ENCODE peak calls at places on chromosomes 2 and 18, in nine cellular contexts. One of them, this sample, is unnamed.

GRCh38 chr2:139177041-139177440 is 396.9 kb upstream of the NXPH2 start:
- DNase-seq in fibroblast of the aortic adventitia: no peak
- DNase-seq in spleen: no peak
- DNase-seq in PC-9: no peak
- DNase-seq in A549: no peak
- DNase-seq in osteocyte: no peak
- DNase-seq in adrenal gland: no peak
- DNase-seq in mesothelial cell of epicardium: no peak
- DNase-seq in Peyer's patch: no peak
- DNase-seq in this sample: no peak

GRCh38 chr2:150485114-150485870 is 2.2 kb downstream of the RND3 start:
- DNase-seq in fibroblast of the aortic adventitia: peak
- DNase-seq in spleen: peak
- DNase-seq in PC-9: peak
- DNase-seq in A549: peak
- DNase-seq in osteocyte: peak
- DNase-seq in adrenal gland: peak
- DNase-seq in mesothelial cell of epicardium: peak
- DNase-seq in Peyer's patch: no peak
- DNase-seq in this sample: peak

GRCh38 chr2:127576433-127577207 is 41.1 kb downstream of the MYO7B start:
- DNase-seq in fibroblast of the aortic adventitia: peak
- DNase-seq in spleen: peak
- DNase-seq in PC-9: peak
- DNase-seq in A549: no peak
- DNase-seq in osteocyte: peak
- DNase-seq in adrenal gland: peak
- DNase-seq in mesothelial cell of epicardium: no peak
- DNase-seq in Peyer's patch: peak
- DNase-seq in this sample: peak

GRCh38 chr2:85768713-85769112 is 14.9 kb downstream of the ATOH8 start:
- DNase-seq in fibroblast of the aortic adventitia: peak
- DNase-seq in spleen: no peak
- DNase-seq in PC-9: no peak
- DNase-seq in A549: no peak
- DNase-seq in osteocyte: no peak
- DNase-seq in adrenal gland: peak
- DNase-seq in mesothelial cell of epicardium: no peak
- DNase-seq in Peyer's patch: no peak
- DNase-seq in this sample: peak

GRCh38 chr2:152925540-152926448 is 207.4 kb downstream of the ARL6IP6 start:
- DNase-seq in fibroblast of the aortic adventitia: peak
- DNase-seq in spleen: peak
- DNase-seq in PC-9: peak
- DNase-seq in A549: peak
- DNase-seq in osteocyte: no peak
- DNase-seq in adrenal gland: peak
- DNase-seq in mesothelial cell of epicardium: peak
- DNase-seq in Peyer's patch: no peak
- DNase-seq in this sample: peak

GRCh38 chr18:63924551-63924950 is 16.8 kb downstream of the SERPINB10 start:
- DNase-seq in fibroblast of the aortic adventitia: peak
- DNase-seq in spleen: no peak
- DNase-seq in PC-9: no peak
- DNase-seq in A549: no peak
- DNase-seq in osteocyte: no peak
- DNase-seq in adrenal gland: no peak
- DNase-seq in mesothelial cell of epicardium: no peak
- DNase-seq in Peyer's patch: no peak
- DNase-seq in this sample: no peak

GRCh38 chr18:58202406-58202730 is 158.3 kb downstream of the NEDD4L start:
- DNase-seq in fibroblast of the aortic adventitia: no peak
- DNase-seq in spleen: no peak
- DNase-seq in PC-9: peak
- DNase-seq in A549: no peak
- DNase-seq in osteocyte: no peak
- DNase-seq in adrenal gland: no peak
- DNase-seq in mesothelial cell of epicardium: no peak
- DNase-seq in Peyer's patch: no peak
- DNase-seq in this sample: no peak

GRCh38 chr2:4973973-4974372 is 718.2 kb upstream of the SOX11 start:
- DNase-seq in fibroblast of the aortic adventitia: no peak
- DNase-seq in spleen: no peak
- DNase-seq in PC-9: no peak
- DNase-seq in A549: no peak
- DNase-seq in osteocyte: no peak
- DNase-seq in adrenal gland: no peak
- DNase-seq in mesothelial cell of epicardium: no peak
- DNase-seq in Peyer's patch: no peak
- DNase-seq in this sample: no peak

GRCh38 chr2:163077241-163077640 is 238.7 kb upstream of the KCNH7 start:
- DNase-seq in fibroblast of the aortic adventitia: no peak
- DNase-seq in spleen: no peak
- DNase-seq in PC-9: no peak
- DNase-seq in A549: no peak
- DNase-seq in osteocyte: no peak
- DNase-seq in adrenal gland: no peak
- DNase-seq in mesothelial cell of epicardium: no peak
- DNase-seq in Peyer's patch: no peak
- DNase-seq in this sample: no peak

GRCh38 chr18:13260114-13260926 is 41.8 kb downstream of the LDLRAD4 start:
- DNase-seq in fibroblast of the aortic adventitia: no peak
- DNase-seq in spleen: peak
- DNase-seq in PC-9: no peak
- DNase-seq in A549: no peak
- DNase-seq in osteocyte: peak
- DNase-seq in adrenal gland: peak
- DNase-seq in mesothelial cell of epicardium: no peak
- DNase-seq in Peyer's patch: no peak
- DNase-seq in this sample: no peak

GRCh38 chr2:75698928-75699327 is 11.8 kb downstream of the GCFC2 start:
- DNase-seq in fibroblast of the aortic adventitia: no peak
- DNase-seq in spleen: no peak
- DNase-seq in PC-9: no peak
- DNase-seq in A549: no peak
- DNase-seq in osteocyte: no peak
- DNase-seq in adrenal gland: no peak
- DNase-seq in mesothelial cell of epicardium: no peak
- DNase-seq in Peyer's patch: no peak
- DNase-seq in this sample: peak

GRCh38 chr2:237693281-237694039 is 66.1 kb downstream of the LRRFIP1 start:
- DNase-seq in fibroblast of the aortic adventitia: peak
- DNase-seq in spleen: peak
- DNase-seq in PC-9: peak
- DNase-seq in A549: peak
- DNase-seq in osteocyte: no peak
- DNase-seq in adrenal gland: no peak
- DNase-seq in mesothelial cell of epicardium: no peak
- DNase-seq in Peyer's patch: peak
- DNase-seq in this sample: peak

DNA sequence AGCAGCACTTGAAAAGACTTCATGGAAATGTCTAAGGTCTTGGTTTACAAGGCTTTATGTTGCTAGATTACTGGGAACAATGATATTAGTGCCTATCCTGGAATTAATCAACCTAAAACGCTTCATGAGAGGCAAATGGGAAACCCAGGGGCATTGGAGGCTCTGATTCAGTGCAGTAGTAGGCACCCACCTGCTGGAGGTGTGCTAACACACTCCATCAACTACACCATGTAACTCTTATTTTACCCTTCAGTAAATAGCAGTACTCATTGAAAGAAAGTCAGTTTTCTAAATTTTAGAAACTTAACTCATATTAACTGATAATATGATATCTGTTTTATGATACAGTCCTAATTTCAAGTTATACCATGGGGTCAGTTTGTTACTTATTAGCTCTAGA is 17.4 kb upstream of the HNRNPA3 start:
- DNase-seq in fibroblast of the aortic adventitia: no peak
- DNase-seq in spleen: no peak
- DNase-seq in PC-9: no peak
- DNase-seq in A549: no peak
- DNase-seq in osteocyte: no peak
- DNase-seq in adrenal gland: no peak
- DNase-seq in mesothelial cell of epicardium: no peak
- DNase-seq in Peyer's patch: no peak
- DNase-seq in this sample: no peak
- TF ChIP-seq CTCF in fibroblast of the aortic adventitia: no peak
- TF ChIP-seq CTCF in spleen: no peak
- TF ChIP-seq CTCF in PC-9: no peak
- TF ChIP-seq CTCF in A549: no peak
- TF ChIP-seq CTCF in osteocyte: no peak
- TF ChIP-seq CTCF in adrenal gland: no peak
- TF ChIP-seq CTCF in mesothelial cell of epicardium: no peak
- TF ChIP-seq CTCF in Peyer's patch: no peak
- TF ChIP-seq CTCF in this sample: no peak

GRCh38 chr2:6864938-6865345 is 765 bp downstream of the CMPK2 start:
- DNase-seq in fibroblast of the aortic adventitia: no peak
- DNase-seq in spleen: peak
- DNase-seq in PC-9: no peak
- DNase-seq in A549: peak
- DNase-seq in osteocyte: no peak
- DNase-seq in adrenal gland: peak
- DNase-seq in mesothelial cell of epicardium: no peak
- DNase-seq in Peyer's patch: peak
- DNase-seq in this sample: no peak

GRCh38 chr2:6865346-6866238 is at the start of gene CMPK2:
- DNase-seq in fibroblast of the aortic adventitia: peak
- DNase-seq in spleen: peak
- DNase-seq in PC-9: peak
- DNase-seq in A549: peak
- DNase-seq in osteocyte: no peak
- DNase-seq in adrenal gland: peak
- DNase-seq in mesothelial cell of epicardium: peak
- DNase-seq in Peyer's patch: peak
- DNase-seq in this sample: peak

GRCh38 chr2:6866982-6867381 is 1.3 kb upstream of the CMPK2 start:
- DNase-seq in fibroblast of the aortic adventitia: no peak
- DNase-seq in spleen: no peak
- DNase-seq in PC-9: no peak
- DNase-seq in A549: no peak
- DNase-seq in osteocyte: no peak
- DNase-seq in adrenal gland: no peak
- DNase-seq in mesothelial cell of epicardium: no peak
- DNase-seq in Peyer's patch: no peak
- DNase-seq in this sample: no peak

GRCh38 chr2:6864251-6864758 is 1.4 kb downstream of the CMPK2 start:
- DNase-seq in fibroblast of the aortic adventitia: no peak
- DNase-seq in spleen: no peak
- DNase-seq in PC-9: no peak
- DNase-seq in A549: no peak
- DNase-seq in osteocyte: no peak
- DNase-seq in adrenal gland: no peak
- DNase-seq in mesothelial cell of epicardium: no peak
- DNase-seq in Peyer's patch: no peak
- DNase-seq in this sample: no peak

GRCh38 chr2:6866239-6866745 is 585 bp upstream of the CMPK2 start:
- DNase-seq in fibroblast of the aortic adventitia: peak
- DNase-seq in spleen: peak
- DNase-seq in PC-9: no peak
- DNase-seq in A549: peak
- DNase-seq in osteocyte: no peak
- DNase-seq in adrenal gland: peak
- DNase-seq in mesothelial cell of epicardium: no peak
- DNase-seq in Peyer's patch: peak
- DNase-seq in this sample: peak
- TF ChIP-seq CTCF in fibroblast of the aortic adventitia: peak
- TF ChIP-seq CTCF in spleen: peak
- TF ChIP-seq CTCF in PC-9: no peak
- TF ChIP-seq CTCF in A549: peak
- TF ChIP-seq CTCF in osteocyte: peak
- TF ChIP-seq CTCF in adrenal gland: peak
- TF ChIP-seq CTCF in mesothelial cell of epicardium: no peak
- TF ChIP-seq CTCF in Peyer's patch: peak
- TF ChIP-seq CTCF in this sample: peak

GRCh38 chr2:20670315-20671035 is 3.5 kb downstream of the GDF7 start:
- DNase-seq in fibroblast of the aortic adventitia: no peak
- DNase-seq in spleen: no peak
- DNase-seq in PC-9: no peak
- DNase-seq in A549: no peak
- DNase-seq in osteocyte: no peak
- DNase-seq in adrenal gland: no peak
- DNase-seq in mesothelial cell of epicardium: no peak
- DNase-seq in Peyer's patch: no peak
- DNase-seq in this sample: no peak
- TF ChIP-seq CTCF in fibroblast of the aortic adventitia: no peak
- TF ChIP-seq CTCF in spleen: no peak
- TF ChIP-seq CTCF in PC-9: no peak
- TF ChIP-seq CTCF in A549: no peak
- TF ChIP-seq CTCF in osteocyte: no peak
- TF ChIP-seq CTCF in adrenal gland: no peak
- TF ChIP-seq CTCF in mesothelial cell of epicardium: no peak
- TF ChIP-seq CTCF in Peyer's patch: no peak
- TF ChIP-seq CTCF in this sample: no peak

GRCh38 chr18:36665952-36666351 is 162.8 kb downstream of the TPGS2 start:
- DNase-seq in fibroblast of the aortic adventitia: no peak
- DNase-seq in spleen: no peak
- DNase-seq in PC-9: no peak
- DNase-seq in A549: no peak
- DNase-seq in osteocyte: no peak
- DNase-seq in adrenal gland: no peak
- DNase-seq in mesothelial cell of epicardium: no peak
- DNase-seq in Peyer's patch: no peak
- DNase-seq in this sample: no peak

GRCh38 chr18:36660311-36660710 is 168.5 kb downstream of the TPGS2 start:
- DNase-seq in fibroblast of the aortic adventitia: no peak
- DNase-seq in spleen: no peak
- DNase-seq in PC-9: no peak
- DNase-seq in A549: no peak
- DNase-seq in osteocyte: no peak
- DNase-seq in adrenal gland: no peak
- DNase-seq in mesothelial cell of epicardium: no peak
- DNase-seq in Peyer's patch: no peak
- DNase-seq in this sample: no peak

GRCh38 chr18:36658611-36659010 is 170.2 kb downstream of the TPGS2 start:
- DNase-seq in fibroblast of the aortic adventitia: no peak
- DNase-seq in spleen: no peak
- DNase-seq in PC-9: no peak
- DNase-seq in A549: no peak
- DNase-seq in osteocyte: no peak
- DNase-seq in adrenal gland: no peak
- DNase-seq in mesothelial cell of epicardium: no peak
- DNase-seq in Peyer's patch: no peak
- DNase-seq in this sample: no peak

GRCh38 chr18:36663312-36663711 is 165.5 kb downstream of the TPGS2 start:
- DNase-seq in fibroblast of the aortic adventitia: peak
- DNase-seq in spleen: no peak
- DNase-seq in PC-9: no peak
- DNase-seq in A549: no peak
- DNase-seq in osteocyte: no peak
- DNase-seq in adrenal gland: no peak
- DNase-seq in mesothelial cell of epicardium: no peak
- DNase-seq in Peyer's patch: no peak
- DNase-seq in this sample: peak

DNA sequence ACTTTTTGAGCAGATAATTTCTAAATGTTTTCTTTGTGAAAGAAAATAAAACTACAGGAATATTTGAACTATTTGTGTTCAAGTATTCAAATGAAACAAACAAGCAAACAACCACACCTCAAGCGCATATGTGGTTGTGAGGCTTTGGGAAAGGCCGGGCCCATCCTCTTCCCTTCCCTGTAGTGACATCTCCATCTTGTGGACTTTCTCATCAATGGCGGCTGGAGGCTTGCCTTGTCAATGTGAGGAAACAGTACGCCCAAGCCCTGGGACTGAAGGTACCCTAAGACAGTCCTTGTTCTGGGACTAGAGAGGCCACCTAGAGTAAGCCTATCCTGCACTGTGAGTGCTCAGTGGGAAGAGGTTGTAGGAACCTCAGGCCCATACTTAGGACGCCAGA is 166.8 kb downstream of the TPGS2 start:
- DNase-seq in fibroblast of the aortic adventitia: peak
- DNase-seq in spleen: no peak
- DNase-seq in PC-9: no peak
- DNase-seq in A549: peak
- DNase-seq in osteocyte: no peak
- DNase-seq in adrenal gland: no peak
- DNase-seq in mesothelial cell of epicardium: no peak
- DNase-seq in Peyer's patch: no peak
- DNase-seq in this sample: peak
- TF ChIP-seq CTCF in fibroblast of the aortic adventitia: peak
- TF ChIP-seq CTCF in spleen: no peak
- TF ChIP-seq CTCF in PC-9: no peak
- TF ChIP-seq CTCF in A549: no peak
- TF ChIP-seq CTCF in osteocyte: peak
- TF ChIP-seq CTCF in adrenal gland: peak
- TF ChIP-seq CTCF in mesothelial cell of epicardium: no peak
- TF ChIP-seq CTCF in Peyer's patch: peak
- TF ChIP-seq CTCF in this sample: peak